ENCODE peak calls at places on chromosomes 4 and X, in six cellular contexts. J is H9, F is IMR-90, E is H1, M is neuronal stem cell, A is trophoblast cell. D is an unnamed sample.

GRCh38 chr4:74628808-74629616 is 165.3 kb downstream of the BTC start:
- DNase-seq in E (no peak), F (peak), A (no peak), M (no peak), J (no peak), D (peak)

GRCh38 chrX:46327229-46328081 is 217.8 kb downstream of the ZNF674 start:
- DNase-seq in F (no peak), M (peak), E (peak), A (no peak), J (peak), D (peak)

GRCh38 chr4:32748061-32748460 is 2027.9 kb downstream of the PCDH7 start:
- DNase-seq in J (no peak), E (no peak), F (no peak), M (no peak), A (no peak), D (no peak)

GRCh38 chr4:13396161-13396560 is 88.0 kb downstream of the RAB28 start:
- DNase-seq in M (no peak), F (no peak), A (no peak), J (no peak), E (no peak), D (peak)

GRCh38 chrX:2608638-2609430 is 82.3 kb upstream of the CD99 start:
- DNase-seq in M (peak), E (peak), F (peak), A (peak), J (peak), D (peak)

GRCh38 chr4:9953089-9953488 is 68.2 kb downstream of the SLC2A9 start:
- DNase-seq in M (no peak), A (no peak), E (no peak), F (no peak), J (no peak), D (no peak)

GRCh38 chr4:8559524-8560264 is 20.5 kb upstream of the GPR78 start:
- DNase-seq in M (no peak), F (no peak), A (peak), J (no peak), E (no peak), D (no peak)

GRCh38 chrX:63661676-63662075 is 123.3 kb downstream of the ARHGEF9 start:
- DNase-seq in A (no peak), M (no peak), F (no peak), E (no peak), J (no peak), D (peak)

GRCh38 chr4:96983830-96984229 is 1143.9 kb downstream of the PDHA2 start:
- DNase-seq in A (no peak), M (no peak), E (no peak), F (no peak), J (no peak), D (peak)

GRCh38 chr4:88746186-88746585 is 48.6 kb upstream of the NAP1L5 start:
- DNase-seq in M (no peak), J (no peak), A (peak), E (no peak), F (peak), D (no peak)

GRCh38 chr4:167020410-167020809 is 213.9 kb downstream of the SPOCK3 start:
- DNase-seq in A (no peak), J (peak), F (no peak), M (no peak), E (peak), D (peak)

GRCh38 chrX:117752745-117753144 is 363.9 kb downstream of the KLHL13 start:
- DNase-seq in A (no peak), F (no peak), M (no peak), J (no peak), E (no peak), D (no peak)

GRCh38 chrX:123803331-123803983 is 56.4 kb upstream of the XIAP start:
- DNase-seq in A (peak), F (peak), J (no peak), M (peak), E (no peak), D (peak)

GRCh38 chrX:48890296-48890925 is 7.2 kb downstream of the TIMM17B start:
- DNase-seq in J (no peak), F (no peak), E (no peak), A (peak), M (no peak), D (no peak)

GRCh38 chr4:43316813-43317212 is 424.3 kb downstream of the GRXCR1 start:
- DNase-seq in F (peak), M (no peak), E (no peak), A (no peak), J (no peak), D (no peak)

GRCh38 chrX:19064175-19064574 is 58.1 kb downstream of the ADGRG2 start:
- DNase-seq in F (peak), A (no peak), M (no peak), E (no peak), J (no peak), D (peak)

GRCh38 chr4:186808635-186809018 is 85.0 kb upstream of the FAT1 start:
- DNase-seq in M (no peak), J (no peak), F (peak), E (no peak), A (no peak), D (peak)

GRCh38 chr4:157217708-157218107 is 2.8 kb upstream of the GRIA2 start:
- DNase-seq in M (no peak), E (no peak), A (no peak), J (no peak), F (peak), D (peak)

GRCh38 chr4:102172341-102172740 is 172.9 kb downstream of the SLC39A8 start:
- DNase-seq in E (no peak), F (no peak), A (no peak), J (no peak), M (peak), D (peak)

GRCh38 chr4:139295317-139296299 is 5.7 kb upstream of the NAA15 start:
- DNase-seq in F (peak), E (peak), J (peak), M (peak), A (peak), D (peak)

GRCh38 chr4:141329174-141329569 is 108.5 kb downstream of the ZNF330 start:
- DNase-seq in A (peak), F (peak), J (no peak), M (no peak), E (no peak), D (peak)

GRCh38 chr4:136754810-136755530 is 777.3 kb downstream of the PCDH18 start:
- DNase-seq in A (no peak), F (peak), J (no peak), M (no peak), E (no peak), D (peak)

GRCh38 chr4:40550900-40551546 is 78.6 kb downstream of the RBM47 start:
- DNase-seq in M (no peak), A (no peak), E (no peak), F (peak), J (no peak), D (peak)

GRCh38 chrX:23845316-23845932 is 62.3 kb downstream of the APOO start:
- DNase-seq in A (no peak), M (no peak), F (no peak), J (no peak), E (no peak), D (peak)

GRCh38 chrX:41441934-41442823 is 5.0 kb upstream of the NYX start:
- DNase-seq in F (peak), E (peak), M (peak), J (peak), A (peak), D (peak)

GRCh38 chrX:41447897-41448296 is 754 bp downstream of the NYX start:
- DNase-seq in J (no peak), M (no peak), E (no peak), F (no peak), A (no peak), D (no peak)

GRCh38 chrX:41445781-41446358 is 1.3 kb upstream of the NYX start:
- DNase-seq in M (no peak), E (no peak), F (no peak), J (no peak), A (peak), D (no peak)

GRCh38 chrX:41442824-41443560 is 4.2 kb upstream of the NYX start:
- DNase-seq in M (no peak), E (no peak), F (no peak), A (no peak), J (no peak), D (no peak)

GRCh38 chrX:41445171-41445570 is 2.0 kb upstream of the NYX start:
- DNase-seq in F (no peak), A (no peak), J (no peak), M (no peak), E (no peak), D (no peak)
- H3K4me2 ChIP-seq in F (no peak), A (no peak), J (no peak), M (no peak), E (no peak), D (no peak)

DNA sequence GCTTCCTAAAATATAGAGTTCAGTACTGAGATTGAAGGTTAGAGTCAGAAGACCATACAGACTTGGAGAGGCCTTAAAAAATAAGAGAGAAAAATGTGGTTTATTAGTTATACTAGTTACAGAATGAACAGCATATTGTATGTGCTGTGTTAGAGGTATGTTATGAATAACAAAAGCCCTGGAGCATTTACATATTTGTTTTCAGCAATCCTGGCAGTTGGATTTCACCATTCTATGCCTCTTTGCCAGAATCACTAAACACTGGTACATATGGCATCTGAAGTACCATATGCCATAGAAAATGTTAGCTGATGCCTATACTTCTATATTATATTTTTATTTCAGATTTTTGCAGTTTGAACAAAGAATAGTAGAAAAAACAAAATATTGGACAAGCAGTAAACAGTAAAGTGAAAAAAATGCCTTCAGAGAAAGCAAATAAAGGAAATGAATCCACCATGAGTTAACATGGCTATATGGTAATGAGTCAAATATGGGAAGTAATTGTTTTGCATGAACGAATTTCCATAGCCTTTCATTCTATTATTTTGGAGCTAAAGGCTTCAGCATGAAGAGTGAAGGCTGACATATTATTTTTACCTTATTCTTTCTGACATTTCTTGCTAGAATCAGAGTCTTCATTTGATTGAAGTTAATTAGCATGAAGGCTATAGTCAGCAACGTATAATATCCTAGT is 41.9 kb upstream of the PRDM8 start:
- DNase-seq in J (no peak), F (no peak), M (no peak), A (peak), E (no peak), D (no peak)
- H4K91ac ChIP-seq in J (no peak), F (no peak), M (no peak), A (no peak), E (no peak), D (no peak)

GRCh38 chr4:129140521-129140920 is 44.6 kb downstream of the C4orf33 start:
- DNase-seq in J (no peak), M (no peak), A (no peak), F (no peak), E (no peak), D (no peak)
- H3K14ac ChIP-seq in J (no peak), M (no peak), A (no peak), F (no peak), E (no peak), D (no peak)

DNA sequence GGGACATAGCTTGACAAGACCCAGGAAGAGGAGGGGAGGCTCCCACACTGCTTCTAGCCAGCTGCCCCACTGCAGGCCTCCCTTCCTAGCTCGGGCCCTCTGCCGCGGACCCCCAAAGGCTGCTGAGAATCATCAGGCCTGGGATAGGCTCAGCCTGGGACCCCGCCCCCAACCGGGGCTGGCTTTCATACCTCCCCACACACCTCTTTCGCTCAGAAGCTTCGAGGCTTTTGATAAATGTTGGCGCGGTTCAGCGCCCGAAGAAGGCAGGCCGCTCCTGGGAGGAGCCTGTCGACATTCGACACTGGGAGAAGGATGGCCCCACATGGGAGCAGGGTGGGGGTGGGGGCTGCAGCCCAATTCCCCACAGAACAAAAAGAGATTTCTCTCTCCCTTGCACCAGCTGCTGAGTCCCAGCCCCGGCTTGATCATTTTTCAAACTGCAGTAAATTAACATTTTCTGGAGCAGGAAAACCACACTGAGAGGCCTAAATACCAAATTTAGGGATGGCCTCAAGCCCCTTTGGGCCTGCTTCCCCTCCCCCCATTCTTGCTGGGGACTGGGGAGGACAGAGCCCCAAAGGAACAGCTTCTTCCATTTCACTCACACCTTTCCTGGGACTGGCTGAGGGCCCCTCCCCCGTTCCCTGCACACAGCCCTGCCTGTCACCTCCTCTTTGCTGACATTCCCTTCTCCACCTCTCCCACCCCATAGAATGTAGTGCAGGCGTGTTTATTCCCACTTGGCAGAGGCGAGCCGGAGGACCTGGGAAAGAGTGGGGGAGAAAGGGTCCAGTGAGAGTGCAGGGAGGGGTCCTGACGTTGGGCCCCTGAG is 112.9 kb upstream of the PJA1 start:
- DNase-seq in A (no peak), F (no peak), M (peak), E (peak), J (peak), D (no peak)
- H3K4me2 ChIP-seq in A (peak), F (no peak), M (peak), E (peak), J (no peak), D (no peak)

GRCh38 chrX:69145714-69146113 is 19.5 kb downstream of the PJA1 start:
- DNase-seq in J (no peak), A (peak), E (no peak), F (no peak), M (no peak), D (no peak)
- H4K91ac ChIP-seq in J (no peak), A (no peak), E (no peak), F (no peak), M (no peak), D (peak)

GRCh38 chr4:2046031-2046961 is 12.8 kb upstream of the NAT8L start:
- DNase-seq in J (peak), M (no peak), E (no peak), F (no peak), A (no peak), D (no peak)
- H3K14ac ChIP-seq in J (no peak), M (peak), E (no peak), F (no peak), A (no peak), D (no peak)

GRCh38 chr4:148514581-148514980 is 72.4 kb upstream of the NR3C2 start:
- DNase-seq in E (no peak), J (no peak), F (no peak), M (no peak), A (no peak), D (no peak)
- H3K4me2 ChIP-seq in E (no peak), J (no peak), F (no peak), M (no peak), A (no peak), D (no peak)

GRCh38 chrX:37712458-37712857 is 26.9 kb downstream of the XK start:
- DNase-seq in J (no peak), F (no peak), A (no peak), E (no peak), M (no peak), D (no peak)
- H4K91ac ChIP-seq in J (no peak), F (no peak), A (no peak), E (no peak), M (no peak), D (no peak)

GRCh38 chrX:120517936-120518335 is 42.8 kb downstream of the CUL4B start:
- DNase-seq in F (peak), M (no peak), J (no peak), E (no peak), A (no peak), D (peak)
- H3K14ac ChIP-seq in F (no peak), M (no peak), J (no peak), E (no peak), A (no peak), D (no peak)